ENCODE peak calls at places on chromosomes 16 and 17, in five cellular contexts. N, X, B, J and U are unnamed samples.

GRCh38 chr17:9234404-9234945 is 213.2 kb downstream of the NTN1 start:
- DNase-seq in N (peak), X (no peak), B (no peak), J (no peak), U (no peak)

GRCh38 chr16:30830072-30830417 is 43.0 kb upstream of the ZNF629 start:
- DNase-seq in N (no peak), X (no peak), B (no peak), J (no peak), U (no peak)

GRCh38 chr16:85945424-85945751 is 46.4 kb downstream of the IRF8 start:
- DNase-seq in N (no peak), X (no peak), B (no peak), J (no peak), U (no peak)

GRCh38 chr16:1559446-1559975 is 26.0 kb downstream of the TMEM204 start:
- DNase-seq in N (no peak), X (no peak), B (no peak), J (no peak), U (no peak)

GRCh38 chr17:18267366-18267765 is 6.9 kb downstream of the MIEF2 start:
- DNase-seq in N (no peak), X (no peak), B (no peak), J (no peak), U (no peak)

GRCh38 chr16:85527042-85527766 is 85.9 kb upstream of the GSE1 start:
- DNase-seq in N (peak), X (no peak), B (no peak), J (no peak), U (no peak)

GRCh38 chr16:84794626-84795025 is 25.2 kb upstream of the CRISPLD2 start:
- DNase-seq in N (peak), X (no peak), B (peak), J (no peak), U (no peak)

GRCh38 chr17:65102788-65103187 is 34.4 kb upstream of the RGS9 start:
- DNase-seq in N (no peak), X (no peak), B (no peak), J (no peak), U (no peak)

GRCh38 chr17:75552847-75553552 is 27.5 kb downstream of the LLGL2 start:
- DNase-seq in N (no peak), X (peak), B (peak), J (no peak), U (no peak)

DNA sequence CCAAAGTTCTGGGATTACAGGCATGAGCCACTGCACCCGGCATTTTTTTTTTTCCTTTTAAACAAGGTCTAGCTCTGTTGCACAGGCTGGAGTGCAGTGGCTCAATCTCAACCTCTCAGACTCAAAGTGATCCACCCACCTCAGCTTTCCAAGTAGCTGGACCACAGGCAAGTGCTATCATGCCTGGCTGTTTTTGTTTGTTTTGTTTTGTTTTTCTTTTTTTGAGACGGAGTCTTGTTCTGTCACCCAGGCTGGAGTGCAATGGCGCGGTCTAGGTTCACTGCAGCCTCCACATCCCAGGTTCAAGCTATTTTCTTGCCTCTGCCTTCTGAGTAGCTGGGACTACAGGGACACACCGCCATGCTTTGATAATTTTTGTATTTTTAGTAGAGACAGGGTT is 19.1 kb upstream of the ZC3H7A start:
- DNase-seq in N (no peak), X (no peak), B (no peak), J (no peak), U (no peak)
- H3K9ac ChIP-seq in N (no peak), X (no peak), B (no peak), J (no peak), U (no peak)

GRCh38 chr16:81548901-81549546 is 104.4 kb downstream of the CMIP start:
- DNase-seq in N (no peak), X (no peak), B (no peak), J (no peak), U (no peak)
- H3K9ac ChIP-seq in N (no peak), X (no peak), B (no peak), J (no peak), U (peak)

GRCh38 chr16:69890891-69891282 is 60.2 kb upstream of the CLEC18A start:
- DNase-seq in N (no peak), X (no peak), B (no peak), J (no peak), U (no peak)
- H3K9ac ChIP-seq in N (peak), X (no peak), B (no peak), J (no peak), U (no peak)

GRCh38 chr16:76309639-76310335 is 32.6 kb downstream of the CNTNAP4 start:
- DNase-seq in N (no peak), X (peak), B (no peak), J (no peak), U (no peak)
- H3K9ac ChIP-seq in N (no peak), X (no peak), B (no peak), J (no peak), U (no peak)

GRCh38 chr17:42670199-42670924 is 6.4 kb downstream of the PLEKHH3 start:
- DNase-seq in N (peak), X (peak), B (no peak), J (no peak), U (no peak)
- H3K9ac ChIP-seq in N (no peak), X (peak), B (no peak), J (no peak), U (peak)

DNA sequence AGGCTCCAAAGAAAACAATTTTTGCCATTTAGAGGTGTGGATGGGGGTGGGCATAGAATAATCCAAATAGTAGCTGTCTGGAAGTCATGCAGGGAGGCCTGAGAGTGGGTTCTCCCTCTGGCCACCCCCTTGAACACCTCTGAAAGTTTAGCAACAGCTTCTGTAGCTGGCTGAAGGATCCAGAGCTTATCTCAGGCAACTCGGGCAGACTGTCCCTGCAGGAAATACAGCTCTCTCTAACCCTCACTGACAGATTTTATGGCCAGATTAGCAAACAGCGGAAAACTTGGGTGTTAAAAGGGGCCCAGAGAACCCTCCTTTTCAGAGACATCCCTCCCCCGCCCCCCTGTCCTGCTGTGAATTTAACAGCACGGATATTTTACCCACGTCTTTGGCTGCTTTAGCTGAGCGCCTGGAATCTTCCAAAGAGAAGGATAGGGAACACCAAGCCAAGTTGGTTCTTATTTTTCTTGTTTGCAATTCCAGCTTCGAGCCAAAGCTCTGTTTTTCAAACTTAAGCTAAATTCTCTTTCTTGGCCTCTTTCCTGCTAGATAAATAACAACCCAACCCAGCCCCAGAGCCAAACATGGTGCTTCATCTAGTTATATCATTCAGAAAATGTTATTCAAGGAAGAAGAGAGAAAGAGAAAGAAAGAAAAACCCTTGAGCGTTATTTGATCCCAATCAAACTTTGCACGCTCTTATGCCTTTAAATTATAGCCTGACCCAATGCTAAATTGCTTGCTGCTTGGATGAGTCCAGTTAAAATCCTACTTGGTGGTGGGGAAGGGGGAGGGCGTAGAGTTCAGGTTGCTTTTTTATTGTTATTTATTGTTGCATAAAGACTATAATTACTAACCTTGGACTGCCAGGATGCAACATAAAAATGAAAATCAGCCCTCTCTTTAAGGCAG is 2.3 kb upstream of the HOXB2 start:
- DNase-seq in N (no peak), X (no peak), B (peak), J (peak), U (no peak)
- H3K9ac ChIP-seq in N (peak), X (peak), B (peak), J (peak), U (no peak)

DNA sequence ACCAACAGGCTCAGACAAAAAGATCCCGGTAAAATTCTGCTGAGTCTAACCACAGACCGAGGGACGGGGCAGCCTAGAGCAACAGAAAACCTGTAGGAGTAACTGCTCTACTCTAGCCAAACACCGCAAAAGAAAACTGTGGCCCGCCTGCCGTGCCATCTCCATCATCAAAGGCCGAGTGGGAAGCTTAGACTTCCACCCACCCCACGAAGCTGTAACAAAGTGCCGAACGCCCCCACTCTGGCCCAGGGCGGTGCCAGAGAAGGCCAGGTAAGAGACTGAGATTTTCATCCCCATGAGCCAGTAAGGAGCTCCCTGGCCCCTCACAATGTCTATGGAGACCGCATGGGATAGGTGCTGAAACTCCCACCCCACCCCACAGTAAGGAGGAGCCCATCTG is 231.9 kb upstream of the COX10 start:
- DNase-seq in N (no peak), X (no peak), B (no peak), J (no peak), U (no peak)
- H3K9ac ChIP-seq in N (no peak), X (no peak), B (no peak), J (no peak), U (no peak)

GRCh38 chr17:35915153-35915969 is 15.2 kb downstream of the RDM1 start:
- DNase-seq in N (no peak), X (peak), B (no peak), J (no peak), U (no peak)

GRCh38 chr17:35917519-35918213 is 12.9 kb downstream of the RDM1 start:
- DNase-seq in N (no peak), X (no peak), B (no peak), J (no peak), U (no peak)

GRCh38 chr17:35918665-35919064 is 11.9 kb downstream of the RDM1 start:
- DNase-seq in N (no peak), X (no peak), B (no peak), J (no peak), U (no peak)

GRCh38 chr17:35923609-35924114 is 6.9 kb downstream of the RDM1 start:
- DNase-seq in N (no peak), X (no peak), B (no peak), J (no peak), U (no peak)

GRCh38 chr17:35920229-35920628 is 10.3 kb downstream of the RDM1 start:
- DNase-seq in N (no peak), X (no peak), B (no peak), J (no peak), U (no peak)
- H3K9ac ChIP-seq in N (no peak), X (no peak), B (no peak), J (no peak), U (no peak)